ENCODE peak calls at places on chromosomes 1 and 21, in seven cellular contexts. One of them, this sample, is unnamed.

GRCh38 chr1:181383695-181384094 is 99.6 kb upstream of the CACNA1E start:
- DNase-seq in NCI-H226: peak; percentile 70
- DNase-seq in heart left ventricle: no peak
- DNase-seq in mucosa of descending colon: no peak
- DNase-seq in AG08396: no peak
- DNase-seq in prostate gland: no peak
- DNase-seq in HCT116: no peak
- DNase-seq in this sample: no peak

GRCh38 chr1:204888294-204888693 is 17.6 kb downstream of the NFASC start:
- DNase-seq in heart left ventricle: no peak
- DNase-seq in AG08396: no peak
- DNase-seq in prostate gland: no peak
- DNase-seq in NCI-H226: no peak
- DNase-seq in HCT116: no peak
- DNase-seq in mucosa of descending colon: no peak
- DNase-seq in this sample: peak; percentile 51

GRCh38 chr1:33443067-33443704 is 12.3 kb upstream of the PHC2 start:
- DNase-seq in HCT116: no peak
- DNase-seq in AG08396: no peak
- DNase-seq in mucosa of descending colon: no peak
- DNase-seq in NCI-H226: peak; percentile 93
- DNase-seq in prostate gland: no peak
- DNase-seq in heart left ventricle: no peak
- DNase-seq in this sample: no peak

GRCh38 chr1:30715216-30715615 is 8.2 kb downstream of the MATN1 start:
- DNase-seq in AG08396: no peak
- DNase-seq in NCI-H226: no peak
- DNase-seq in mucosa of descending colon: peak; percentile 31
- DNase-seq in heart left ventricle: no peak
- DNase-seq in prostate gland: no peak
- DNase-seq in HCT116: no peak
- DNase-seq in this sample: no peak

GRCh38 chr1:21378705-21379494 is 61.0 kb upstream of the NBPF3 start:
- DNase-seq in NCI-H226: no peak
- DNase-seq in mucosa of descending colon: peak; percentile 15
- DNase-seq in AG08396: no peak
- DNase-seq in prostate gland: no peak
- DNase-seq in heart left ventricle: no peak
- DNase-seq in HCT116: no peak
- DNase-seq in this sample: no peak

GRCh38 chr1:110302836-110303235 is 36.3 kb upstream of the RBM15 start:
- DNase-seq in mucosa of descending colon: no peak
- DNase-seq in prostate gland: no peak
- DNase-seq in heart left ventricle: no peak
- DNase-seq in AG08396: no peak
- DNase-seq in HCT116: no peak
- DNase-seq in NCI-H226: no peak
- DNase-seq in this sample: no peak

GRCh38 chr21:36549470-36549869 is 69.5 kb upstream of the CLDN14 start:
- DNase-seq in HCT116: no peak
- DNase-seq in prostate gland: no peak
- DNase-seq in heart left ventricle: no peak
- DNase-seq in mucosa of descending colon: no peak
- DNase-seq in NCI-H226: no peak
- DNase-seq in AG08396: no peak
- DNase-seq in this sample: no peak

GRCh38 chr1:39422604-39423003 is 68.8 kb upstream of the BMP8A start:
- DNase-seq in heart left ventricle: no peak
- DNase-seq in NCI-H226: no peak
- DNase-seq in HCT116: no peak
- DNase-seq in mucosa of descending colon: no peak
- DNase-seq in prostate gland: no peak
- DNase-seq in AG08396: no peak
- DNase-seq in this sample: no peak

GRCh38 chr1:154431586-154432373 is 26.6 kb downstream of the IL6R start:
- DNase-seq in HCT116: no peak
- DNase-seq in AG08396: peak; percentile 73
- DNase-seq in heart left ventricle: no peak
- DNase-seq in mucosa of descending colon: no peak
- DNase-seq in prostate gland: no peak
- DNase-seq in NCI-H226: peak; percentile 98
- DNase-seq in this sample: peak; percentile 89

GRCh38 chr1:231799363-231799986 is 172.9 kb downstream of the DISC1 start:
- DNase-seq in prostate gland: no peak
- DNase-seq in mucosa of descending colon: no peak
- DNase-seq in HCT116: no peak
- DNase-seq in heart left ventricle: no peak
- DNase-seq in AG08396: no peak
- DNase-seq in NCI-H226: no peak
- DNase-seq in this sample: no peak

GRCh38 chr1:79226963-79227362 is 220.4 kb upstream of the ADGRL4 start:
- DNase-seq in NCI-H226: no peak
- DNase-seq in prostate gland: no peak
- DNase-seq in HCT116: no peak
- DNase-seq in heart left ventricle: no peak
- DNase-seq in AG08396: no peak
- DNase-seq in mucosa of descending colon: no peak
- DNase-seq in this sample: no peak

GRCh38 chr1:41673355-41673754 is 188.9 kb upstream of the EDN2 start:
- DNase-seq in prostate gland: no peak
- DNase-seq in heart left ventricle: no peak
- DNase-seq in HCT116: no peak
- DNase-seq in mucosa of descending colon: peak; percentile 29
- DNase-seq in AG08396: no peak
- DNase-seq in NCI-H226: no peak
- DNase-seq in this sample: no peak

GRCh38 chr1:152506899-152507498 is 3.6 kb upstream of the LCE5A start:
- DNase-seq in AG08396: no peak
- DNase-seq in heart left ventricle: no peak
- DNase-seq in mucosa of descending colon: no peak
- DNase-seq in prostate gland: no peak
- DNase-seq in HCT116: no peak
- DNase-seq in NCI-H226: no peak
- DNase-seq in this sample: no peak

GRCh38 chr21:37562920-37563640 is 196.5 kb downstream of the DYRK1A start:
- DNase-seq in HCT116: no peak
- DNase-seq in AG08396: no peak
- DNase-seq in NCI-H226: peak; percentile 5
- DNase-seq in heart left ventricle: no peak
- DNase-seq in prostate gland: peak; percentile 25
- DNase-seq in mucosa of descending colon: peak; percentile 54
- DNase-seq in this sample: peak; percentile 10

GRCh38 chr1:69520326-69520725 is 47.4 kb upstream of the LRRC7 start:
- DNase-seq in heart left ventricle: no peak
- DNase-seq in prostate gland: no peak
- DNase-seq in AG08396: no peak
- DNase-seq in HCT116: no peak
- DNase-seq in NCI-H226: peak; percentile 76
- DNase-seq in mucosa of descending colon: no peak
- DNase-seq in this sample: no peak

GRCh38 chr1:96845464-96845863 is 123.9 kb downstream of the PTBP2 start:
- DNase-seq in heart left ventricle: no peak
- DNase-seq in NCI-H226: no peak
- DNase-seq in HCT116: peak; percentile 15
- DNase-seq in AG08396: no peak
- DNase-seq in prostate gland: peak; percentile 11
- DNase-seq in mucosa of descending colon: peak; percentile 57
- DNase-seq in this sample: no peak

GRCh38 chr21:37542512-37542911 is 175.9 kb downstream of the DYRK1A start:
- DNase-seq in AG08396: no peak
- DNase-seq in prostate gland: no peak
- DNase-seq in heart left ventricle: no peak
- DNase-seq in mucosa of descending colon: no peak
- DNase-seq in HCT116: no peak
- DNase-seq in NCI-H226: no peak
- DNase-seq in this sample: no peak

GRCh38 chr1:35894183-35894582 is 11.2 kb downstream of the AGO1 start:
- DNase-seq in HCT116: no peak
- DNase-seq in AG08396: no peak
- DNase-seq in mucosa of descending colon: no peak
- DNase-seq in heart left ventricle: peak; percentile 25
- DNase-seq in prostate gland: no peak
- DNase-seq in NCI-H226: peak; percentile 20
- DNase-seq in this sample: no peak

GRCh38 chr1:61609040-61609439 is 115.9 kb downstream of the TM2D1 start:
- DNase-seq in NCI-H226: no peak
- DNase-seq in mucosa of descending colon: no peak
- DNase-seq in heart left ventricle: no peak
- DNase-seq in prostate gland: no peak
- DNase-seq in AG08396: no peak
- DNase-seq in HCT116: no peak
- DNase-seq in this sample: no peak

GRCh38 chr1:51686450-51686849 is 69.6 kb downstream of the OSBPL9 start:
- DNase-seq in mucosa of descending colon: no peak
- DNase-seq in prostate gland: no peak
- DNase-seq in AG08396: no peak
- DNase-seq in NCI-H226: no peak
- DNase-seq in HCT116: no peak
- DNase-seq in heart left ventricle: no peak
- DNase-seq in this sample: no peak

GRCh38 chr1:60274422-60275419 is 201.2 kb upstream of the C1orf87 start:
- DNase-seq in heart left ventricle: no peak
- DNase-seq in AG08396: no peak
- DNase-seq in mucosa of descending colon: no peak
- DNase-seq in prostate gland: peak; percentile 10
- DNase-seq in HCT116: no peak
- DNase-seq in NCI-H226: no peak
- DNase-seq in this sample: no peak

GRCh38 chr1:77218477-77219165 is 609 bp downstream of the PIGK start:
- DNase-seq in prostate gland: no peak
- DNase-seq in heart left ventricle: no peak
- DNase-seq in mucosa of descending colon: no peak
- DNase-seq in HCT116: no peak
- DNase-seq in NCI-H226: no peak
- DNase-seq in AG08396: no peak
- DNase-seq in this sample: peak; percentile 12

GRCh38 chr1:215137985-215138384 is 55.4 kb downstream of the KCNK2 start:
- DNase-seq in prostate gland: no peak
- DNase-seq in AG08396: no peak
- DNase-seq in NCI-H226: no peak
- DNase-seq in mucosa of descending colon: no peak
- DNase-seq in HCT116: no peak
- DNase-seq in heart left ventricle: no peak
- DNase-seq in this sample: no peak

GRCh38 chr1:97553975-97554374 is 366.9 kb downstream of the DPYD start:
- DNase-seq in heart left ventricle: no peak
- DNase-seq in mucosa of descending colon: no peak
- DNase-seq in NCI-H226: no peak
- DNase-seq in HCT116: no peak
- DNase-seq in AG08396: no peak
- DNase-seq in prostate gland: no peak
- DNase-seq in this sample: no peak